ENCODE peak calls at places on chromosome 5, in nine cellular contexts. U is A549; O is MCF 10A; C is body of pancreas; G is stimulated activated CD4-positive, alpha-beta T cell treated with anti-CD3 and anti-CD28 coated beads, Interleukin-12 subunit alpha, Interleukin-12 subunit beta, amount 100 ng/mL, for 4 hours; E is GM04503; I is kidney; J is HEK293T; A is HAP-1. Y is an unnamed sample.
A peak's percentile ranks its signal among the peaks of the same experiment; 100 is the strongest.

GRCh38 chr5:115579216-115579615 is 23.1 kb downstream of the TICAM2 start:
- DNase-seq in U (no peak), O (no peak), C (no peak), G (no peak), E (no peak), I (no peak), J (no peak), A (no peak), Y (no peak)

GRCh38 chr5:17248999-17249634 is 31.7 kb downstream of the BASP1 start:
- DNase-seq in U (peak; percentile 94), O (peak; percentile 96), C (no peak), G (no peak), E (peak; percentile 95), I (no peak), J (no peak), A (no peak), Y (peak; percentile 92)

GRCh38 chr5:172562443-172562842 is 78.6 kb upstream of the NEURL1B start:
- DNase-seq in U (no peak), O (no peak), C (no peak), G (no peak), E (no peak), I (no peak), J (no peak), A (no peak), Y (no peak)

GRCh38 chr5:54959673-54960418 is 25.5 kb downstream of the ESM1 start:
- DNase-seq in U (no peak), O (peak; percentile 50), C (no peak), G (peak; percentile 4), E (no peak), I (no peak), J (peak; percentile 22), A (peak; percentile 3), Y (no peak)

GRCh38 chr5:110413856-110414255 is 312.6 kb downstream of the TMEM232 start:
- DNase-seq in U (no peak), O (no peak), C (no peak), G (no peak), E (peak; percentile 5), I (no peak), J (no peak), A (no peak), Y (no peak)

GRCh38 chr5:141824717-141825116 is 53.5 kb downstream of the PCDH1 start:
- DNase-seq in U (no peak), O (no peak), C (no peak), G (no peak), E (no peak), I (no peak), J (no peak), A (no peak), Y (no peak)

GRCh38 chr5:155128786-155129512 is 115.4 kb downstream of the KIF4B start:
- DNase-seq in U (peak; percentile 60), O (peak; percentile 29), C (no peak), G (no peak), E (no peak), I (no peak), J (no peak), A (no peak), Y (no peak)

GRCh38 chr5:150412319-150413175 is at the start of gene CD74:
- DNase-seq in U (no peak), O (no peak), C (peak; percentile 70), G (peak; percentile 80), E (no peak), I (peak; percentile 95), J (no peak), A (no peak), Y (no peak)

GRCh38 chr5:105640328-105640727 is 2030.4 kb downstream of the EFNA5 start:
- DNase-seq in U (no peak), O (no peak), C (no peak), G (no peak), E (no peak), I (no peak), J (no peak), A (no peak), Y (no peak)

GRCh38 chr5:65796269-65796668 is 74.3 kb downstream of the NLN start:
- DNase-seq in U (no peak), O (no peak), C (no peak), G (no peak), E (no peak), I (no peak), J (no peak), A (no peak), Y (no peak)

GRCh38 chr5:10860645-10861455 is 99.8 kb upstream of the DAP start:
- DNase-seq in U (no peak), O (no peak), C (no peak), G (no peak), E (no peak), I (no peak), J (no peak), A (no peak), Y (peak; percentile 2)

GRCh38 chr5:112657804-112658203 is 79.9 kb upstream of the APC start:
- DNase-seq in U (no peak), O (no peak), C (no peak), G (no peak), E (no peak), I (no peak), J (no peak), A (no peak), Y (no peak)

GRCh38 chr5:135249658-135250057 is 149.4 kb downstream of the MACROH2A1 start:
- DNase-seq in U (no peak), O (no peak), C (no peak), G (no peak), E (no peak), I (no peak), J (no peak), A (no peak), Y (no peak)

GRCh38 chr5:36177715-36178556 is 26.0 kb downstream of the SKP2 start:
- DNase-seq in U (peak; percentile 56), O (peak; percentile 49), C (no peak), G (no peak), E (no peak), I (no peak), J (peak; percentile 30), A (peak; percentile 30), Y (no peak)

GRCh38 chr5:138460032-138460693 is 5.1 kb upstream of the EGR1 start:
- DNase-seq in U (no peak), O (no peak), C (no peak), G (no peak), E (no peak), I (no peak), J (no peak), A (no peak), Y (no peak)

GRCh38 chr5:168291961-168292782 is 727 bp downstream of the WWC1 start:
- DNase-seq in U (no peak), O (peak; percentile 55), C (peak; percentile 35), G (no peak), E (no peak), I (peak; percentile 81), J (peak; percentile 65), A (no peak), Y (no peak)

GRCh38 chr5:149641000-149641576 is 59.8 kb downstream of the ARHGEF37 start:
- DNase-seq in U (peak; percentile 33), O (no peak), C (no peak), G (no peak), E (no peak), I (peak; percentile 90), J (no peak), A (no peak), Y (peak; percentile 3)

GRCh38 chr5:167723254-167723871 is 568.1 kb upstream of the WWC1 start:
- DNase-seq in U (peak; percentile 80), O (peak; percentile 94), C (peak; percentile 73), G (peak; percentile 43), E (peak; percentile 54), I (peak; percentile 68), J (peak; percentile 85), A (peak; percentile 67), Y (no peak)

GRCh38 chr5:73151733-73152410 is 21.1 kb upstream of the TMEM174 start:
- DNase-seq in U (no peak), O (no peak), C (no peak), G (no peak), E (no peak), I (no peak), J (no peak), A (no peak), Y (no peak)

GRCh38 chr5:26894719-26895263 is 143.6 kb downstream of the CDH9 start:
- DNase-seq in U (no peak), O (no peak), C (no peak), G (no peak), E (no peak), I (no peak), J (no peak), A (peak; percentile 66), Y (no peak)

GRCh38 chr5:72268753-72269410 is 51.2 kb downstream of the MRPS27 start:
- DNase-seq in U (peak; percentile 57), O (peak; percentile 80), C (peak; percentile 54), G (peak; percentile 33), E (no peak), I (no peak), J (peak; percentile 39), A (peak; percentile 49), Y (no peak)

GRCh38 chr5:12072441-12072840 is 168.2 kb upstream of the CTNND2 start:
- DNase-seq in U (no peak), O (no peak), C (no peak), G (no peak), E (no peak), I (no peak), J (no peak), A (no peak), Y (no peak)

GRCh38 chr5:54390015-54390414 is 65.5 kb upstream of the HSPB3 start:
- DNase-seq in U (peak; percentile 76), O (peak; percentile 94), C (peak; percentile 50), G (no peak), E (peak; percentile 26), I (no peak), J (peak; percentile 76), A (no peak), Y (peak; percentile 71)

GRCh38 chr5:135426102-135427082 is 20.8 kb downstream of the DCANP1 start:
- DNase-seq in U (peak; percentile 63), O (peak; percentile 82), C (no peak), G (no peak), E (no peak), I (no peak), J (peak; percentile 62), A (peak; percentile 54), Y (no peak)

Y was measured in GM04504.